ENCODE peak calls at places on chromosomes 11 and 22, in five cellular contexts. A is HCT116, W is OCI-LY7, R is GM23338, B is neural progenitor cell. C is an unnamed sample.

GRCh38 chr11:75286826-75287465 is 46.4 kb downstream of the TPBGL start:
- DNase-seq in A (no peak), W (no peak), R (no peak), B (no peak), C (peak)

GRCh38 chr22:49429066-49429465 is 398.6 kb downstream of the BRD1 start:
- DNase-seq in A (no peak), W (peak), R (no peak), B (peak), C (no peak)

GRCh38 chr11:14636119-14636518 is 7.5 kb upstream of the PDE3B start:
- DNase-seq in A (no peak), W (no peak), R (no peak), B (no peak), C (no peak)

GRCh38 chr11:33303541-33303940 is 46.4 kb downstream of the HIPK3 start:
- DNase-seq in A (no peak), W (no peak), R (no peak), B (no peak), C (no peak)

GRCh38 chr11:47413908-47414684 is 5.7 kb downstream of the SLC39A13 start:
- DNase-seq in A (no peak), W (no peak), R (no peak), B (peak), C (peak)

GRCh38 chr11:71140206-71140919 is 112.0 kb downstream of the SHANK2 start:
- DNase-seq in A (no peak), W (no peak), R (no peak), B (no peak), C (no peak)

GRCh38 chr11:108584973-108585372 is 8.6 kb downstream of the EXPH5 start:
- DNase-seq in A (no peak), W (no peak), R (no peak), B (no peak), C (no peak)

GRCh38 chr11:86214710-86215109 is 29.8 kb upstream of the EED start:
- DNase-seq in A (no peak), W (no peak), R (no peak), B (no peak), C (peak)

GRCh38 chr11:34300571-34301295 is 57.1 kb downstream of the ABTB2 start:
- DNase-seq in A (no peak), W (no peak), R (no peak), B (no peak), C (no peak)

GRCh38 chr11:1963864-1964263 is 16.7 kb downstream of the MRPL23 start:
- DNase-seq in A (no peak), W (no peak), R (no peak), B (no peak), C (no peak)

GRCh38 chr11:91188484-91188883 is 965.6 kb upstream of the CHORDC1 start:
- DNase-seq in A (no peak), W (no peak), R (peak), B (no peak), C (no peak)

GRCh38 chr11:115132829-115133228 is 371.4 kb downstream of the CADM1 start:
- DNase-seq in A (no peak), W (peak), R (peak), B (no peak), C (no peak)

GRCh38 chr11:111734383-111735261 is 31.6 kb downstream of the PPP2R1B start:
- DNase-seq in A (no peak), W (no peak), R (no peak), B (no peak), C (peak)

GRCh38 chr11:34044664-34045485 is 6.7 kb upstream of the CAPRIN1 start:
- DNase-seq in A (peak), W (no peak), R (peak), B (peak), C (peak)

GRCh38 chr11:1827095-1827797 is 7.5 kb upstream of the SYT8 start:
- DNase-seq in A (no peak), W (no peak), R (no peak), B (no peak), C (peak)

GRCh38 chr11:45061641-45062040 is 84.8 kb upstream of the PRDM11 start:
- DNase-seq in A (no peak), W (no peak), R (no peak), B (no peak), C (peak)

GRCh38 chr11:112302226-112302868 is 41.7 kb upstream of the PLET1 start:
- DNase-seq in A (no peak), W (no peak), R (no peak), B (peak), C (peak)

GRCh38 chr11:91790346-91790745 is 434.3 kb upstream of the FAT3 start:
- DNase-seq in A (no peak), W (no peak), R (no peak), B (peak), C (no peak)

GRCh38 chr11:60515144-60515855 is at the start of gene MS4A13:
- DNase-seq in A (no peak), W (no peak), R (no peak), B (no peak), C (no peak)

GRCh38 chr11:41459602-41460405 is at the start of gene LRRC4C:
- DNase-seq in A (no peak), W (no peak), R (peak), B (peak), C (no peak)

GRCh38 chr11:37946155-37946766 is 1348.2 kb upstream of the RAG2 start:
- DNase-seq in A (no peak), W (peak), R (peak), B (peak), C (peak)

GRCh38 chr11:134560066-134560465 is 148.0 kb upstream of the B3GAT1 start:
- DNase-seq in A (no peak), W (no peak), R (no peak), B (no peak), C (no peak)

GRCh38 chr11:134559617-134559992 is 147.6 kb upstream of the B3GAT1 start:
- DNase-seq in A (no peak), W (no peak), R (no peak), B (no peak), C (no peak)

GRCh38 chr11:134562176-134562575 is 150.1 kb upstream of the B3GAT1 start:
- DNase-seq in A (no peak), W (no peak), R (no peak), B (no peak), C (no peak)

GRCh38 chr11:134561348-134561720 is 149.3 kb upstream of the B3GAT1 start:
- DNase-seq in A (no peak), W (no peak), R (no peak), B (no peak), C (no peak)

GRCh38 chr11:134560566-134561347 is 148.7 kb upstream of the B3GAT1 start:
- DNase-seq in A (no peak), W (no peak), R (peak), B (peak), C (no peak)
- TF ChIP-seq EZH2phosphoT487 in A (no peak), W (no peak), R (no peak), B (no peak), C (no peak)

GRCh38 chr11:724063-724732 is 18.2 kb downstream of the EPS8L2 start:
- DNase-seq in A (no peak), W (peak), R (peak), B (no peak), C (no peak)

GRCh38 chr11:724733-725386 is 18.8 kb downstream of the EPS8L2 start:
- DNase-seq in A (no peak), W (no peak), R (peak), B (no peak), C (no peak)

GRCh38 chr11:726278-726915 is 20.4 kb downstream of the EPS8L2 start:
- DNase-seq in A (no peak), W (peak), R (peak), B (peak), C (peak)

GRCh38 chr11:727281-727701 is 20.0 kb upstream of the TALDO1 start:
- DNase-seq in A (no peak), W (no peak), R (no peak), B (no peak), C (peak)

GRCh38 chr11:725624-726202 is 19.7 kb downstream of the EPS8L2 start:
- DNase-seq in A (no peak), W (no peak), R (peak), B (peak), C (no peak)
- H3K4me3 ChIP-seq in A (no peak), W (peak), R (peak), B (peak), C (no peak)

GRCh38 chr11:128928400-128928799 is 14.3 kb downstream of the TP53AIP1 start:
- DNase-seq in A (no peak), W (peak), R (no peak), B (no peak), C (peak)

GRCh38 chr11:128929991-128930390 is 12.7 kb downstream of the TP53AIP1 start:
- DNase-seq in A (no peak), W (no peak), R (no peak), B (no peak), C (peak)

GRCh38 chr11:128931066-128931465 is 11.6 kb downstream of the TP53AIP1 start:
- DNase-seq in A (no peak), W (no peak), R (no peak), B (no peak), C (no peak)

GRCh38 chr11:128927683-128928336 is 14.9 kb downstream of the TP53AIP1 start:
- DNase-seq in A (no peak), W (no peak), R (peak), B (no peak), C (no peak)

DNA sequence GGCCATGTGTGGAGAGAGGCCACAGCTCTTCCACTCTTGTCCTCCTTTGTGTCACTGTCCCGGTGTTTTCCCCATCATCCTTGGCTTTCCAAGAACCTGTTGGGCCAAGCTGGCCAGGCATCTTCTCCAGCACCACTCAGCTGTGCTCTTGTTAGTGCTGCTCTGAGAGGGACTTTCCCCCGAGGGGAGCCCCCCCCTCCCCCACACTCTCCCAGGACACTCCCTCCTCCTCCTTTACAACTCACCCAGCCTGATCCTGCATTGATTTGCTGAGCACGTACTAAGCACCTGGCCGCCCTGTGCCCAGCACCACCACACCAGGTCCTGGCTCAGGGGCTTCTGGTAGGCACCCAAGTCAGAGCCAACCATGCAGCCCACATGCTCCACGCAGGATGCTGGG is 13.2 kb downstream of the TP53AIP1 start:
- DNase-seq in A (no peak), W (no peak), R (peak), B (no peak), C (no peak)
- H2AFZ ChIP-seq in A (no peak), W (no peak), R (peak), B (no peak), C (no peak)

GRCh38 chr11:746289-747175 is 732 bp upstream of the TALDO1 start:
- DNase-seq in A (no peak), W (peak), R (peak), B (peak), C (peak)
- TF ChIP-seq EZH2phosphoT487 in A (no peak), W (no peak), R (no peak), B (no peak), C (no peak)

DNA sequence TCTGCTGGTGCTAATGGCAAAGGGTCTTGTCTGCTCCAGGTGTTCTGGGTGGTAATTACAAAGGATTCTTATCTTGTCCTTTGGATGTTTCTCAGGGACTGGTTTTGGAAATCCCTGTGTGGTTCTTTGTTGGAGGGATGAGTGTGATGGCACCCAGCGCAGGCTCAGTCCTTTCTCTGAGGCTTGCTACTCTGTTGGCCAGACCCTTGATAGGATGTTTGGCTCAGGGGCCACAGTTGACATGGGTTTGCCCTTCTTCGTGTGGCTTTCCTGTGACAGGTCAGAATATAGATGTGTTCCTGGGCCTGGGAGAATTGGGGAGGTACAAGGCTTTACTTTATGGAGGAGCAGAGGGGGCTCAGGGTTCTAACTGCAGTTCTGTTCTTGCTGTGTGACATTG is 4.0 kb downstream of the ARHGEF17 start:
- DNase-seq in A (no peak), W (no peak), R (no peak), B (no peak), C (no peak)
- H3K4me3 ChIP-seq in A (no peak), W (no peak), R (no peak), B (peak), C (peak)

GRCh38 chr11:120953230-120953558 is 70.7 kb upstream of the TBCEL start:
- DNase-seq in A (no peak), W (no peak), R (no peak), B (no peak), C (no peak)
- H2AFZ ChIP-seq in A (no peak), W (no peak), R (no peak), B (peak), C (no peak)

GRCh38 chr22:20056696-20057386 is 23.2 kb upstream of the DGCR8 start:
- DNase-seq in A (no peak), W (no peak), R (no peak), B (no peak), C (no peak)
- TF ChIP-seq EZH2phosphoT487 in A (no peak), W (no peak), R (no peak), B (no peak), C (no peak)

DNA sequence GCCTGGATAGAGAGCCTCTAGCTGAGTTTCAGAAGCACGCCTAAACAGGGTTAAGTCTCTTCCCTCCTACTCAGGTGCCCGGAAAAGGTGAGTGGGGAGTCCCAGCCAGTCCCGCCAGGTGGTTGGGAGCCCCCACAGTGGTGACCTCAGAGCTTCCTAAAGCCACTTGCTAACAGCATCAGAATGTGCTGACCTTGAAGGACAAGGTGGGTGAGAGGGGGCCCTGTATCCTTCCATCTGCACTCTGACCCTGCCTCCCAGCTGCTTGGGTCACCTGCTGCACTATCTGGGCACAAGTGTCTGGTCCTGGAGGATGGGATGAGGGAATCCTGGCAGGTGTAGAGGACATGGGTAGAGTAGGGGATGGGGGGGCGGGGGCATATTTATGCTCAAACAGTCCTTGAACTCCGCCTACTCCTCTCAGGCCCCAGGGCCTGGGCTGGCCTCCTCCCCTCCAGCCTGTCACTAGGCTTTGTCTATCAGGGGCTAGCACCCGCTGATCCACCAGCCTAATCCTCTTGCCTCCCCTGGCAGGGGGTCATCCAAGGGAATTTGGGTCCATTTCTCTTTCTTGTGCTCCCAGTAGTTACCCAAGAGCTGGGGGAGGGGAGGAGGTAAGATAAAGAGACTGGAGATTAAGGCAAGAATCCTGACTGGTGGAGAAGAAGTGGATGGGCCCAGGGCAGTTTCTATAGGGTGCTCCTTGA is 3.4 kb downstream of the USP2 start:
- DNase-seq in A (no peak), W (peak), R (no peak), B (peak), C (no peak)
- H3K4me3 ChIP-seq in A (no peak), W (peak), R (no peak), B (peak), C (no peak)

DNA sequence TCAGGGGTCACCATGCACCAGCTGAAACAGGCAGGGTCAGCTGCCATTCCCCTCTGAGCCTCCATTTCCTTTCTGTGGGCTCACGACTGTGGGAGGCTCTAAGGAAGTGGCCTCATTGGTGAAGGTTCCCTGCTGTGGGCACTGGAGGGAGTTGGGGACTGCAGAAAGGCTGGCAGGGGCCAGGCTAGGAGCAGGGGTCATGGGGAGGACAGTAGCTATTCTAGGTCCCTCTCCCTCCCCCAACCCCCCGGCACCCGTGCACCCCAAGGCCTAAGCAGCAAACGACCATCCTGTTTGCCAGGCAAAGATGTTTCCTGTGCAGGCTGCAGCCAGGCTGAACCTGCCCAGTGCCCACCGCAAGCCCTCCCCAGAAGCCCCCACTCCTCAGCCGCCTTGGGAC is 189.5 kb downstream of the MN1 start:
- DNase-seq in A (no peak), W (no peak), R (no peak), B (no peak), C (no peak)
- H2AFZ ChIP-seq in A (no peak), W (no peak), R (no peak), B (no peak), C (no peak)

GRCh38 chr22:28187612-28188011 is 268.6 kb upstream of the PITPNB start:
- DNase-seq in A (no peak), W (no peak), R (peak), B (peak), C (no peak)

GRCh38 chr22:28186641-28187040 is 267.6 kb upstream of the PITPNB start:
- DNase-seq in A (no peak), W (no peak), R (no peak), B (no peak), C (no peak)

GRCh38 chr22:28183078-28183870 is 264.2 kb upstream of the PITPNB start:
- DNase-seq in A (no peak), W (no peak), R (no peak), B (no peak), C (peak)

GRCh38 chr22:28185130-28185529 is 266.1 kb upstream of the PITPNB start:
- DNase-seq in A (no peak), W (no peak), R (no peak), B (no peak), C (no peak)

DNA sequence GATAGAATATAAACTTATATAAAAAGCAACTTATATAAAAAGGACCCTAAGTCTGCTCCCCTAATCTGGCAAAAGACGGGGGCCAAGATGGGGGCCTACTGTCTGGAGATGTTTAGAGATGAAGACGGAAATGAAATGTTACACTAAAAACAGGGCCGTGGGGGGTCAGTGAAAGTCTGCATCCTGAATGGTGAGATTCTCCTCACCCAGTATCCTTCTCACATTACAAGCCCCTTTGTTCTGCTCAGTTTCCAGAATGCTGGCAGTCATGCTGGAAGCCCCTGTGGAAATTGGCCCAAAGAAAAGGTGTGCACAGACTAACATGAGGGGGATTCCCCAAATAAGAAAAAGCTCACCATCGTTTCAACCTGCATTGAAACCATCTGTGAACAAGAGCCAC is 269.4 kb upstream of the PITPNB start:
- DNase-seq in A (no peak), W (no peak), R (peak), B (peak), C (no peak)
- TF ChIP-seq EZH2phosphoT487 in A (no peak), W (no peak), R (no peak), B (no peak), C (no peak)